ENCODE peak calls at places on chromosomes 12 and 14, in four cellular contexts. One of them, this sample, is unnamed.

GRCh38 chr12:17326649-17327048 is 720.7 kb upstream of the LMO3 start:
- DNase-seq in germinal center: no peak
- DNase-seq in transverse colon: no peak
- DNase-seq in upper lobe of right lung: no peak
- DNase-seq in this sample: no peak

GRCh38 chr14:58639842-58640484 is 2.2 kb downstream of the DACT1 start:
- DNase-seq in germinal center: no peak
- DNase-seq in transverse colon: peak
- DNase-seq in upper lobe of right lung: no peak
- DNase-seq in this sample: peak

GRCh38 chr14:50061664-50062437 is 54.5 kb downstream of the VCPKMT start:
- DNase-seq in germinal center: peak
- DNase-seq in transverse colon: peak
- DNase-seq in upper lobe of right lung: peak
- DNase-seq in this sample: peak

GRCh38 chr12:116427200-116427932 is 131.8 kb upstream of the MAP1LC3B2 start:
- DNase-seq in germinal center: no peak
- DNase-seq in transverse colon: no peak
- DNase-seq in upper lobe of right lung: no peak
- DNase-seq in this sample: no peak

GRCh38 chr14:101072070-101072469 is 168.5 kb upstream of the RTL1 start:
- DNase-seq in germinal center: no peak
- DNase-seq in transverse colon: no peak
- DNase-seq in upper lobe of right lung: peak
- DNase-seq in this sample: no peak

GRCh38 chr12:103841690-103842584 is 903 bp upstream of the NT5DC3 start:
- DNase-seq in germinal center: peak
- DNase-seq in transverse colon: no peak
- DNase-seq in upper lobe of right lung: peak
- DNase-seq in this sample: peak

GRCh38 chr14:96177766-96178377 is 26.8 kb upstream of the BDKRB2 start:
- DNase-seq in germinal center: no peak
- DNase-seq in transverse colon: no peak
- DNase-seq in upper lobe of right lung: no peak
- DNase-seq in this sample: peak

GRCh38 chr12:78864483-78865296 is at the start of gene SYT1:
- DNase-seq in germinal center: peak
- DNase-seq in transverse colon: peak
- DNase-seq in upper lobe of right lung: peak
- DNase-seq in this sample: peak

GRCh38 chr14:92517761-92518160 is 4.2 kb downstream of the RIN3 start:
- DNase-seq in germinal center: no peak
- DNase-seq in transverse colon: no peak
- DNase-seq in upper lobe of right lung: no peak
- DNase-seq in this sample: no peak

GRCh38 chr12:52832960-52833905 is 878 bp downstream of the KRT79 start:
- DNase-seq in germinal center: no peak
- DNase-seq in transverse colon: peak
- DNase-seq in upper lobe of right lung: peak
- DNase-seq in this sample: no peak